ENCODE peak calls at places on chromosomes 16 and 17, in seven cellular contexts. E, R, P, S, Q, B and O are unnamed samples.
A peak's percentile ranks its signal among the peaks of the same experiment; 100 is the strongest.

GRCh38 chr17:79558573-79558900 is 52.3 kb downstream of the RBFOX3 start:
- DNase-seq in E (no peak), R (no peak), P (no peak), S (no peak), Q (no peak), B (no peak), O (no peak)

GRCh38 chr17:82031885-82032627 is 578 bp downstream of the RAC3 start:
- DNase-seq in E (no peak), R (no peak), P (no peak), S (peak; percentile 20), Q (no peak), B (peak; percentile 11), O (no peak)

GRCh38 chr16:89633064-89633631 is 19.7 kb downstream of the DPEP1 start:
- DNase-seq in E (no peak), R (peak; percentile 28), P (no peak), S (no peak), Q (no peak), B (no peak), O (peak; percentile 97)

GRCh38 chr16:23835390-23836077 is at the start of gene PRKCB:
- DNase-seq in E (peak; percentile 79), R (no peak), P (peak; percentile 70), S (peak; percentile 45), Q (peak; percentile 78), B (peak; percentile 86), O (no peak)

GRCh38 chr17:7882068-7882467 is 6.5 kb upstream of the CHD3 start:
- DNase-seq in E (no peak), R (no peak), P (no peak), S (peak; percentile 88), Q (no peak), B (no peak), O (no peak)

GRCh38 chr17:66347661-66348604 is 45.5 kb downstream of the PRKCA start:
- DNase-seq in E (no peak), R (no peak), P (no peak), S (peak; percentile 37), Q (no peak), B (no peak), O (no peak)

GRCh38 chr17:352421-353212 is at the start of gene RPH3AL:
- DNase-seq in E (no peak), R (no peak), P (no peak), S (no peak), Q (peak; percentile 49), B (no peak), O (no peak)

GRCh38 chr17:15456486-15456885 is 10.9 kb downstream of the CDRT4 start:
- DNase-seq in E (no peak), R (no peak), P (peak; percentile 33), S (no peak), Q (no peak), B (no peak), O (no peak)

GRCh38 chr17:74424658-74425057 is 7.2 kb upstream of the GPRC5C start:
- DNase-seq in E (no peak), R (no peak), P (peak; percentile 59), S (no peak), Q (no peak), B (no peak), O (no peak)

GRCh38 chr17:2904135-2904534 is 107.9 kb downstream of the RAP1GAP2 start:
- DNase-seq in E (no peak), R (no peak), P (peak; percentile 72), S (peak; percentile 71), Q (no peak), B (no peak), O (no peak)

GRCh38 chr17:82148011-82148410 is 50.0 kb upstream of the FASN start:
- DNase-seq in E (no peak), R (no peak), P (no peak), S (no peak), Q (no peak), B (no peak), O (no peak)

GRCh38 chr16:23901178-23902131 is 65.7 kb downstream of the PRKCB start:
- DNase-seq in E (no peak), R (no peak), P (no peak), S (no peak), Q (no peak), B (no peak), O (no peak)